ENCODE peak calls at places on chromosome 16, in four cellular contexts. F, W, C and P are unnamed samples.

GRCh38 chr16:87424260-87424659 is 32.1 kb downstream of the MAP1LC3B start:
- DNase-seq in F (no peak), W (no peak), C (no peak), P (no peak)

GRCh38 chr16:5510819-5511370 is 413.3 kb upstream of the EEF2KMT start:
- DNase-seq in F (no peak), W (no peak), C (no peak), P (no peak)

GRCh38 chr16:24035127-24035842 is 199.5 kb downstream of the PRKCB start:
- DNase-seq in F (no peak), W (no peak), C (peak), P (no peak)

GRCh38 chr16:5604770-5605169 is 507.2 kb upstream of the EEF2KMT start:
- DNase-seq in F (no peak), W (no peak), C (no peak), P (no peak)

GRCh38 chr16:19135896-19136438 is 22.2 kb downstream of the ITPRIPL2 start:
- DNase-seq in F (peak), W (no peak), C (no peak), P (no peak)

GRCh38 chr16:50956637-50957036 is 194.4 kb downstream of the SALL1 start:
- DNase-seq in F (no peak), W (no peak), C (no peak), P (no peak)

GRCh38 chr16:12413393-12413792 is 390.3 kb downstream of the CPPED1 start:
- DNase-seq in F (no peak), W (no peak), C (no peak), P (no peak)

GRCh38 chr16:79839450-79839849 is 238.9 kb upstream of the MAF start:
- DNase-seq in F (no peak), W (no peak), C (no peak), P (no peak)

GRCh38 chr16:4313563-4314531 is 2.0 kb upstream of the GLIS2 start:
- DNase-seq in F (peak), W (no peak), C (no peak), P (peak)

GRCh38 chr16:25212636-25213035 is 4.1 kb upstream of the AQP8 start:
- DNase-seq in F (no peak), W (no peak), C (no peak), P (no peak)

GRCh38 chr16:53781023-53781605 is 77.2 kb downstream of the FTO start:
- DNase-seq in F (peak), W (no peak), C (no peak), P (no peak)

GRCh38 chr16:6558133-6558532 is 774.5 kb upstream of the RBFOX1 start:
- DNase-seq in F (no peak), W (no peak), C (no peak), P (no peak)

GRCh38 chr16:22694887-22695382 is 119.0 kb upstream of the HS3ST2 start:
- DNase-seq in F (peak), W (no peak), C (no peak), P (no peak)

GRCh38 chr16:2514333-2515179 is 804 bp downstream of the ATP6V0C start:
- DNase-seq in F (no peak), W (no peak), C (no peak), P (no peak)

GRCh38 chr16:19696312-19696711 is 21.7 kb downstream of the KNOP1 start:
- DNase-seq in F (peak), W (peak), C (no peak), P (no peak)

GRCh38 chr16:86362155-86362849 is 148.0 kb upstream of the FOXF1 start:
- DNase-seq in F (peak), W (no peak), C (no peak), P (no peak)

GRCh38 chr16:22397931-22398330 is 23.5 kb upstream of the CDR2 start:
- DNase-seq in F (no peak), W (no peak), C (no peak), P (no peak)

GRCh38 chr16:68247932-68248331 is 2.8 kb downstream of the PLA2G15 start:
- DNase-seq in F (no peak), W (no peak), C (no peak), P (no peak)

GRCh38 chr16:55370762-55371482 is 46.9 kb downstream of the IRX6 start:
- DNase-seq in F (peak), W (peak), C (peak), P (no peak)

GRCh38 chr16:76280421-76280820 is 3.2 kb downstream of the CNTNAP4 start:
- DNase-seq in F (no peak), W (no peak), C (no peak), P (no peak)

GRCh38 chr16:85129846-85130706 is 17.8 kb upstream of the CIBAR2 start:
- DNase-seq in F (no peak), W (no peak), C (no peak), P (no peak)

GRCh38 chr16:66242672-66243071 is 123.8 kb upstream of the CDH5 start:
- DNase-seq in F (no peak), W (no peak), C (no peak), P (no peak)

GRCh38 chr16:1356061-1356900 is 4.5 kb downstream of the GNPTG start:
- DNase-seq in F (no peak), W (no peak), C (no peak), P (no peak)

GRCh38 chr16:84194470-84195200 is 3.7 kb downstream of the ADAD2 start:
- DNase-seq in F (no peak), W (no peak), C (peak), P (no peak)

GRCh38 chr16:87098361-87098760 is 218.8 kb downstream of the C16orf95 start:
- DNase-seq in F (no peak), W (no peak), C (no peak), P (no peak)

GRCh38 chr16:26993988-26994387 is 72.7 kb upstream of the C16orf82 start:
- DNase-seq in F (no peak), W (no peak), C (no peak), P (no peak)

GRCh38 chr16:85098565-85098964 is 13.7 kb downstream of the CIBAR2 start:
- DNase-seq in F (no peak), W (no peak), C (no peak), P (no peak)

GRCh38 chr16:74585846-74586392 is 21.0 kb downstream of the GLG1 start:
- DNase-seq in F (no peak), W (no peak), C (no peak), P (no peak)

GRCh38 chr16:86751081-86752030 is 173.0 kb downstream of the FOXL1 start:
- DNase-seq in F (peak), W (peak), C (no peak), P (peak)

GRCh38 chr16:55444754-55445485 is 34.1 kb upstream of the MMP2 start:
- DNase-seq in F (no peak), W (no peak), C (no peak), P (no peak)

GRCh38 chr16:88464447-88465318 is 11.6 kb downstream of the ZFPM1 start:
- DNase-seq in F (peak), W (no peak), C (peak), P (no peak)

GRCh38 chr16:25081702-25082101 is 29.8 kb upstream of the LCMT1 start:
- DNase-seq in F (no peak), W (no peak), C (no peak), P (no peak)

GRCh38 chr16:2039286-2040030 is 8.2 kb downstream of the NTHL1 start:
- DNase-seq in F (peak), W (no peak), C (no peak), P (no peak)

GRCh38 chr16:56319391-56319790 is 106.0 kb downstream of the AMFR start:
- DNase-seq in F (no peak), W (no peak), C (no peak), P (no peak)